ENCODE peak calls at places on chromosome 19, in six cellular contexts. Y is IMR-90, T is H9, B is mesendoderm, A is neuronal stem cell, V is trophoblast cell. F is an unnamed sample.

GRCh38 chr19:23521471-23521870 is 126.2 kb upstream of the ZNF91 start:
- DNase-seq in Y (no peak), T (no peak), B (no peak), A (no peak), V (no peak), F (no peak)

GRCh38 chr19:9324584-9324962 is 594 bp downstream of the ZNF559 start:
- DNase-seq in Y (no peak), T (no peak), B (no peak), A (no peak), V (no peak), F (no peak)

GRCh38 chr19:8512115-8512967 is 1.6 kb downstream of the ZNF414 start:
- DNase-seq in Y (no peak), T (peak; percentile 88), B (peak; percentile 75), A (no peak), V (no peak), F (no peak)

GRCh38 chr19:23698711-23699520 is 11.9 kb upstream of the ZNF675 start:
- DNase-seq in Y (no peak), T (peak; percentile 38), B (peak; percentile 31), A (no peak), V (peak; percentile 42), F (no peak)

GRCh38 chr19:34126966-34127365 is 45.3 kb upstream of the LSM14A start:
- DNase-seq in Y (no peak), T (no peak), B (no peak), A (no peak), V (no peak), F (no peak)

GRCh38 chr19:34495416-34495815 is 13.9 kb downstream of the WTIP start:
- DNase-seq in Y (no peak), T (no peak), B (no peak), A (no peak), V (no peak), F (no peak)

GRCh38 chr19:13099073-13099999 is 3.3 kb downstream of the LYL1 start:
- DNase-seq in Y (no peak), T (peak; percentile 78), B (peak; percentile 68), A (no peak), V (no peak), F (no peak)

GRCh38 chr19:30673336-30673735 is 301.2 kb downstream of the ZNF536 start:
- DNase-seq in Y (no peak), T (no peak), B (no peak), A (no peak), V (no peak), F (no peak)

DNA sequence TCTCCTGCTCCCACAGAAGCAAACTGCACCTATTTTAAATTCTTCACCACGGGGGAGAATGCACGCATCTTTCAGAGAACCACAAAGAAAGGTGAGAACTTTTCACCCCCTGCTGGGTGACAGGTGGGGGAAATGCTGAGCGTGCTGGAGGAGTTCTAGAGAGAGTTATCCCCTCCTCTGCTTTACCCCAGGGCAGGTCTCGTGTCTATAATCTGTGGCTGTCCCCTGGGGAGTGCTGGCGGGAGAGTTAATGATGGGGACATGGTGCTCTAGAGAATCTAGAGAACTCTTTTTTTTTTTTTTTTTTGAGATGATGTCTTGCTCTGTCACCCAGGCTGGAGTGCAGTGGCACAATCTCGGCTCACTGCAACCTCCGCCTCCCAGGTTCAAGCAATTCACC is 6.8 kb downstream of the CACNG6 start:
- DNase-seq in Y (no peak), T (no peak), B (no peak), A (no peak), V (no peak), F (no peak)
- H3K18ac ChIP-seq in Y (no peak overlapping the region), T (no peak overlapping the region), B (no peak overlapping the region), A (no peak overlapping the region), V (no peak overlapping the region), F (no peak overlapping the region)

GRCh38 chr19:35669974-35670373 is 3.7 kb downstream of the UPK1A start:
- DNase-seq in Y (no peak), T (no peak), B (no peak), A (no peak), V (no peak), F (no peak)
- H2BK120ac ChIP-seq in Y (no peak overlapping the region), T (no peak overlapping the region), B (no peak overlapping the region), A (no peak overlapping the region), V (no peak overlapping the region), F (no peak overlapping the region)

DNA sequence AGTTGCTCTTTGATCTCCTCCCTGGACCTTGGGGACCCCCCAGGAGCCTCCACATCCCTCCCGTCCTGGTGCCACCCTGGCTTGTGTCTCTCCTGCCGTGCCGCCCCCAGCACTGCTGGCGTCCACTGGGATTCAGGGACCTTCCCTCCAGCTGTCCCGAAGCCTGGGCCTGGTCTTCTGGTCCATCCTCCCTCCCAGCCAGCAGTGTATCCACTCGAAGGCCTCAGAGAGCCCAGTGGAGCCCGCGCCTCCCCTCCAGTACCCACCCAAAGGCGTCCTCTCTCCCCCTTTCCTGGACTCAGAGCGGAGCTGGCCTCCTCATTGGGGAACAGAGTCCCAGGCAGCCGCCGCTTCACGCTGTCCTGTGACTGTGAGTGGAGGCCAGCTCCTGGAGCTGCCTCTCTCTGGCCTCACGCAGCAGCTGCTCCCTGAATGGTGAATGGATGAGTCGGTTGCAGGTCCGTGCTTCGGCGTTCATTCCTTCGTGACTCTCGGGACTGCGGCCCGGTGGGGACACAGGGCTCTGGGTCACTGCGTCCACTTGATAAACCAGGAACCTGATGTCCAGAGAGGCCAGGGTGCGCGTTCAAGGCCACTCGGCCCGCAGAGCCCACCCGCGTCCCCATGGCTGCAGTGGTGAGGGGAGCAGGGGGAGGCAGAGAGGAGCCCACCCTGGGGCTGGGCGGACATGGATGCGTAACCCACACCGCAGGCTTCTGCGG is 12.0 kb downstream of the ONECUT3 start:
- DNase-seq in Y (no peak), T (no peak), B (no peak), A (no peak), V (no peak), F (no peak)
- H3K18ac ChIP-seq in Y (no peak overlapping the region), T (peak overlapping the region; percentile 66), B (no peak overlapping the region), A (peak overlapping the region; percentile 74), V (no peak overlapping the region), F (no peak overlapping the region)

GRCh38 chr19:46719629-46720515 is 3.0 kb upstream of the PRKD2 start:
- DNase-seq in Y (no peak), T (no peak), B (no peak), A (no peak), V (no peak), F (no peak)
- H2BK120ac ChIP-seq in Y (no peak overlapping the region), T (no peak overlapping the region), B (no peak overlapping the region), A (no peak overlapping the region), V (no peak overlapping the region), F (no peak overlapping the region)

GRCh38 chr19:44891016-44891882 is at the start of gene TOMM40:
- DNase-seq in Y (peak; percentile 100), T (no peak), B (peak; percentile 70), A (no peak), V (no peak), F (peak; percentile 100)
- H3K18ac ChIP-seq in Y (peak within 1 kb of the TSS; percentile 11), T (peak within 1 kb of the TSS; percentile 53), B (peak within 1 kb of the TSS; percentile 70), A (peak within 1 kb of the TSS; percentile 83), V (peak within 1 kb of the TSS; percentile 74), F (peak within 1 kb of the TSS; percentile 23)

GRCh38 chr19:5396963-5397362 is 56.4 kb upstream of the PTPRS start:
- DNase-seq in Y (no peak), T (no peak), B (no peak), A (no peak), V (no peak), F (no peak)
- H2BK120ac ChIP-seq in Y (no peak overlapping the region), T (no peak overlapping the region), B (no peak overlapping the region), A (peak overlapping the region; percentile 99), V (no peak overlapping the region), F (no peak overlapping the region)

GRCh38 chr19:39262496-39262895 is 5.7 kb upstream of the IFNL2 start:
- DNase-seq in Y (no peak), T (no peak), B (no peak), A (no peak), V (peak; percentile 38), F (no peak)

GRCh38 chr19:39264306-39265290 is 3.6 kb upstream of the IFNL2 start:
- DNase-seq in Y (no peak), T (peak; percentile 67), B (peak; percentile 54), A (peak; percentile 27), V (no peak), F (no peak)

GRCh38 chr19:39261704-39262103 is 6.5 kb upstream of the IFNL2 start:
- DNase-seq in Y (no peak), T (no peak), B (no peak), A (no peak), V (no peak), F (no peak)

GRCh38 chr19:39265321-39265916 is 2.8 kb upstream of the IFNL2 start:
- DNase-seq in Y (no peak), T (peak; percentile 74), B (peak; percentile 23), A (no peak), V (no peak), F (no peak)

DNA sequence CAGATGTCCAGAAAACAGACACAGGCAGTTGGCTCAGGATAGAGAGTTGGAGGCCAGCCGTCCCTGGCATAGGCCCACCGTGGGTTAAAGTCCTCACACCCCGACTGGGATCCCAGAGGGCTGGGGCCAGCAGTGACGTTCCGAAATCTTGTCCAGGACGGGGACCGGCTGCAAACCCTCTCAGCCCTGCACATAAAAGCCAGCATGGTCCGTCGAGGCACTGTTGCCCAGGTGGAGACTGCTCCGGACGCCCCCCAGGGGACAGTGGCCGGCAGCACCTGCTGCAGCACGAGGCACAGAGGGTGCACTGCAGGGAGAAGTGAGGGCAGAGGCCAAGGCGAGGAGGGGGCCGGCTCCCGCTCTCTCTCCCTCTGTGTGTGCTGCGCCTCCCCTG is 4.3 kb upstream of the IFNL2 start:
- DNase-seq in Y (no peak), T (peak; percentile 60), B (peak; percentile 12), A (no peak), V (no peak), F (no peak)
- H3K18ac ChIP-seq in Y (no peak overlapping the region), T (no peak overlapping the region), B (no peak overlapping the region), A (peak overlapping the region; percentile 20), V (no peak overlapping the region), F (no peak overlapping the region)

GRCh38 chr19:4592445-4592844 is 33.0 kb upstream of the SEMA6B start:
- DNase-seq in Y (no peak), T (no peak), B (no peak), A (no peak), V (no peak), F (no peak)

GRCh38 chr19:4589579-4590410 is 30.3 kb upstream of the SEMA6B start:
- DNase-seq in Y (no peak), T (no peak), B (peak; percentile 37), A (no peak), V (no peak), F (no peak)

GRCh38 chr19:4590559-4590958 is 31.1 kb upstream of the SEMA6B start:
- DNase-seq in Y (no peak), T (no peak), B (no peak), A (no peak), V (no peak), F (no peak)

GRCh38 chr19:4594199-4594598 is 34.7 kb upstream of the SEMA6B start:
- DNase-seq in Y (peak; percentile 13), T (no peak), B (no peak), A (no peak), V (no peak), F (peak; percentile 10)

DNA sequence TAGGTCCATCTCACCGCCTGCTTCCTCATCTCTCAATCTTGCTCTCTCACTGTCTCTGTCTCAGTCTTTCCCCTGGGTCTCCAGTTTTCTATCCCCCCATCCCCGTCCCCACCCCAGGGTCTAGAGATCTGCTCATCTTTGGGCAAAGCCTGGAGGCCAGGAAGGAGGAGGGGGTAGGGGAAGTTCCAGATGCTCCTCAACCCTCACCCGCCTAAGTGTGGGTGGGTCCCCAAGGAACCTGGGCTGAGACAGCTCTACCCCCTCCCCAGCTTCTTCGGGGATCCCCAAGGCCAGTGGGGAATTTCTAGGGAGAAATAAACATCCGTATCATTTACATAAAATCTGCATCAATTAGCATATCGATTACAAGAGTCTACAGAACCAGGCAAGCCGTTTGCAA is 31.8 kb upstream of the SEMA6B start:
- DNase-seq in Y (no peak), T (no peak), B (no peak), A (no peak), V (no peak), F (no peak)
- H2BK120ac ChIP-seq in Y (no peak overlapping the region), T (no peak overlapping the region), B (no peak overlapping the region), A (no peak overlapping the region), V (no peak overlapping the region), F (no peak overlapping the region)